ENCODE peak calls at places on chromosomes 4 and X, in eight cellular contexts. One of them, this sample, is unnamed.

GRCh38 chrX:73262991-73263390 is 48.3 kb upstream of the NAP1L2 start:
- DNase-seq in suprapubic skin: no peak
- DNase-seq in heart left ventricle: no peak
- DNase-seq in GM23248: peak
- DNase-seq in brain microvascular endothelial cell: no peak
- DNase-seq in PC-3: peak
- DNase-seq in OCI-LY7: peak
- DNase-seq in sigmoid colon: no peak
- DNase-seq in this sample: no peak

GRCh38 chrX:66638591-66639500 is at the start of gene EDA2R:
- DNase-seq in suprapubic skin: no peak
- DNase-seq in heart left ventricle: no peak
- DNase-seq in GM23248: peak
- DNase-seq in brain microvascular endothelial cell: peak
- DNase-seq in PC-3: no peak
- DNase-seq in OCI-LY7: peak
- DNase-seq in sigmoid colon: no peak
- DNase-seq in this sample: peak

GRCh38 chr4:132818091-132818490 is 331.0 kb upstream of the PCDH10 start:
- DNase-seq in suprapubic skin: no peak
- DNase-seq in heart left ventricle: no peak
- DNase-seq in GM23248: no peak
- DNase-seq in brain microvascular endothelial cell: no peak
- DNase-seq in PC-3: no peak
- DNase-seq in OCI-LY7: no peak
- DNase-seq in sigmoid colon: no peak
- DNase-seq in this sample: no peak

GRCh38 chrX:48573690-48574269 is 504 bp upstream of the RBM3 start:
- DNase-seq in suprapubic skin: no peak
- DNase-seq in heart left ventricle: peak
- DNase-seq in GM23248: no peak
- DNase-seq in brain microvascular endothelial cell: peak
- DNase-seq in PC-3: no peak
- DNase-seq in OCI-LY7: no peak
- DNase-seq in sigmoid colon: peak
- DNase-seq in this sample: peak

GRCh38 chr4:11814758-11815157 is 386.1 kb upstream of the HS3ST1 start:
- DNase-seq in suprapubic skin: no peak
- DNase-seq in heart left ventricle: no peak
- DNase-seq in GM23248: no peak
- DNase-seq in brain microvascular endothelial cell: no peak
- DNase-seq in PC-3: no peak
- DNase-seq in OCI-LY7: no peak
- DNase-seq in sigmoid colon: no peak
- DNase-seq in this sample: no peak

GRCh38 chr4:73068496-73069337 is 799 bp downstream of the COX18 start:
- DNase-seq in suprapubic skin: no peak
- DNase-seq in heart left ventricle: no peak
- DNase-seq in GM23248: peak
- DNase-seq in brain microvascular endothelial cell: peak
- DNase-seq in PC-3: peak
- DNase-seq in OCI-LY7: peak
- DNase-seq in sigmoid colon: no peak
- DNase-seq in this sample: no peak

GRCh38 chrX:7372843-7373525 is 225.0 kb upstream of the PUDP start:
- DNase-seq in suprapubic skin: no peak
- DNase-seq in heart left ventricle: no peak
- DNase-seq in GM23248: peak
- DNase-seq in brain microvascular endothelial cell: peak
- DNase-seq in PC-3: peak
- DNase-seq in OCI-LY7: no peak
- DNase-seq in sigmoid colon: no peak
- DNase-seq in this sample: no peak

GRCh38 chr4:168218663-168219062 is 99.9 kb downstream of the DDX60 start:
- DNase-seq in suprapubic skin: no peak
- DNase-seq in heart left ventricle: no peak
- DNase-seq in GM23248: peak
- DNase-seq in brain microvascular endothelial cell: peak
- DNase-seq in PC-3: peak
- DNase-seq in OCI-LY7: no peak
- DNase-seq in sigmoid colon: no peak
- DNase-seq in this sample: no peak

GRCh38 chrX:44828008-44828605 is 15.7 kb upstream of the DUSP21 start:
- DNase-seq in suprapubic skin: no peak
- DNase-seq in heart left ventricle: no peak
- DNase-seq in GM23248: peak
- DNase-seq in brain microvascular endothelial cell: peak
- DNase-seq in PC-3: peak
- DNase-seq in OCI-LY7: no peak
- DNase-seq in sigmoid colon: no peak
- DNase-seq in this sample: no peak

GRCh38 chr4:140152015-140152703 is 1.8 kb downstream of the MAML3 start:
- DNase-seq in suprapubic skin: peak
- DNase-seq in heart left ventricle: peak
- DNase-seq in GM23248: peak
- DNase-seq in brain microvascular endothelial cell: no peak
- DNase-seq in PC-3: peak
- DNase-seq in OCI-LY7: peak
- DNase-seq in sigmoid colon: peak
- DNase-seq in this sample: peak

GRCh38 chr4:96170198-96170597 is 330.3 kb downstream of the PDHA2 start:
- DNase-seq in suprapubic skin: no peak
- DNase-seq in heart left ventricle: no peak
- DNase-seq in GM23248: no peak
- DNase-seq in brain microvascular endothelial cell: no peak
- DNase-seq in PC-3: no peak
- DNase-seq in OCI-LY7: no peak
- DNase-seq in sigmoid colon: no peak
- DNase-seq in this sample: no peak

GRCh38 chrX:53631156-53631555 is 55.4 kb downstream of the HUWE1 start:
- DNase-seq in suprapubic skin: no peak
- DNase-seq in heart left ventricle: no peak
- DNase-seq in GM23248: no peak
- DNase-seq in brain microvascular endothelial cell: no peak
- DNase-seq in PC-3: no peak
- DNase-seq in OCI-LY7: no peak
- DNase-seq in sigmoid colon: no peak
- DNase-seq in this sample: no peak

GRCh38 chr4:125043453-125043852 is 271.3 kb upstream of the FAT4 start:
- DNase-seq in suprapubic skin: no peak
- DNase-seq in heart left ventricle: no peak
- DNase-seq in GM23248: no peak
- DNase-seq in brain microvascular endothelial cell: no peak
- DNase-seq in PC-3: no peak
- DNase-seq in OCI-LY7: no peak
- DNase-seq in sigmoid colon: no peak
- DNase-seq in this sample: no peak

GRCh38 chr4:100017627-100018310 is 67.7 kb upstream of the H2AZ1 start:
- DNase-seq in suprapubic skin: no peak
- DNase-seq in heart left ventricle: no peak
- DNase-seq in GM23248: no peak
- DNase-seq in brain microvascular endothelial cell: no peak
- DNase-seq in PC-3: peak
- DNase-seq in OCI-LY7: no peak
- DNase-seq in sigmoid colon: no peak
- DNase-seq in this sample: no peak

GRCh38 chr4:32429151-32429550 is 1709.0 kb downstream of the PCDH7 start:
- DNase-seq in suprapubic skin: no peak
- DNase-seq in heart left ventricle: no peak
- DNase-seq in GM23248: no peak
- DNase-seq in brain microvascular endothelial cell: no peak
- DNase-seq in PC-3: no peak
- DNase-seq in OCI-LY7: no peak
- DNase-seq in sigmoid colon: no peak
- DNase-seq in this sample: no peak

GRCh38 chrX:25083661-25084060 is 67.9 kb upstream of the ARX start:
- DNase-seq in suprapubic skin: no peak
- DNase-seq in heart left ventricle: no peak
- DNase-seq in GM23248: peak
- DNase-seq in brain microvascular endothelial cell: no peak
- DNase-seq in PC-3: peak
- DNase-seq in OCI-LY7: no peak
- DNase-seq in sigmoid colon: no peak
- DNase-seq in this sample: no peak

GRCh38 chrX:25873196-25873595 is 264.9 kb upstream of the MAGEB18 start:
- DNase-seq in suprapubic skin: no peak
- DNase-seq in heart left ventricle: no peak
- DNase-seq in GM23248: no peak
- DNase-seq in brain microvascular endothelial cell: no peak
- DNase-seq in PC-3: peak
- DNase-seq in OCI-LY7: no peak
- DNase-seq in sigmoid colon: no peak
- DNase-seq in this sample: no peak

GRCh38 chrX:46837543-46838481 is 969 bp downstream of the RP2 start:
- DNase-seq in suprapubic skin: no peak
- DNase-seq in heart left ventricle: no peak
- DNase-seq in GM23248: peak
- DNase-seq in brain microvascular endothelial cell: no peak
- DNase-seq in PC-3: peak
- DNase-seq in OCI-LY7: peak
- DNase-seq in sigmoid colon: no peak
- DNase-seq in this sample: no peak

GRCh38 chr4:86974481-86975050 is 39.8 kb downstream of the AFF1 start:
- DNase-seq in suprapubic skin: no peak
- DNase-seq in heart left ventricle: no peak
- DNase-seq in GM23248: peak
- DNase-seq in brain microvascular endothelial cell: no peak
- DNase-seq in PC-3: peak
- DNase-seq in OCI-LY7: no peak
- DNase-seq in sigmoid colon: no peak
- DNase-seq in this sample: no peak

GRCh38 chr4:141435446-141436225 is 200.7 kb upstream of the IL15 start:
- DNase-seq in suprapubic skin: no peak
- DNase-seq in heart left ventricle: no peak
- DNase-seq in GM23248: peak
- DNase-seq in brain microvascular endothelial cell: no peak
- DNase-seq in PC-3: peak
- DNase-seq in OCI-LY7: no peak
- DNase-seq in sigmoid colon: no peak
- DNase-seq in this sample: no peak

GRCh38 chr4:69831646-69832325 is 28.2 kb downstream of the SULT1E1 start:
- DNase-seq in suprapubic skin: no peak
- DNase-seq in heart left ventricle: peak
- DNase-seq in GM23248: no peak
- DNase-seq in brain microvascular endothelial cell: no peak
- DNase-seq in PC-3: no peak
- DNase-seq in OCI-LY7: no peak
- DNase-seq in sigmoid colon: no peak
- DNase-seq in this sample: peak
- H3K27ac ChIP-seq in suprapubic skin: no peak
- H3K27ac ChIP-seq in heart left ventricle: no peak
- H3K27ac ChIP-seq in GM23248: no peak
- H3K27ac ChIP-seq in brain microvascular endothelial cell: no peak
- H3K27ac ChIP-seq in PC-3: no peak
- H3K27ac ChIP-seq in OCI-LY7: no peak
- H3K27ac ChIP-seq in sigmoid colon: no peak
- H3K27ac ChIP-seq in this sample: no peak

DNA sequence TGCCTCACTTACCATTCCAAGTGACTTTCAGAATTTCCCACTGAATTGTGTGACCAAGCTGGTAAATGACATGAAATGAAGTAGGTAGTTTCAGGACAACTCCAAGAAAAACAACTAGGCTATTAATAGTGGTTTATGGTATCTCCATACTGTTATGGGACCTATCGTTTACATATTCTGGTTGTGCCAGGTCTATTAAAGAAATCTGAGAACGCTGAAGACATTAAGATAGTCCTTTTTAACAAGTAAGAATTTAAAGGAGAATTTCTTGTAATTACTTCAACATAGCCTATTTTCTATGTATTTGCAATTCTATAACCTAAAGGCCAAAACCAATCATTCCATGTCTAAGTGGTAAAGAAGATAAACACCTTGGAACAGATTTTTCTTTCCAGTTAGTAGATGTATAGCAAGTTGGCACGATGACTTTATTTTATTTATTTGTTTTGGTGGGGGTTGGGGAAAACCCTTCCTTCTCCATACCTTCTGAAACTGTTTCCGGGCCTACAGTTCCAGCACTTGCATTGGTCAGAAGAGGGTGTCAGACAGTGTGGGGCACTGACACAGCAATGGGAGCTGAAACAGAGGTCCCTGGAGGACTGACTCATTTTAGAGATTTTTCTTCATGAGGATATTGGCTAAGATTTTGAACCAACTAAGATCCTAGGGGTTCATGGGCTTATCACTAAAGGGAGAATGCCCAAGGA is 7.6 kb upstream of the DCLK2 start:
- DNase-seq in suprapubic skin: no peak
- DNase-seq in heart left ventricle: no peak
- DNase-seq in GM23248: peak
- DNase-seq in brain microvascular endothelial cell: peak
- DNase-seq in PC-3: no peak
- DNase-seq in OCI-LY7: no peak
- DNase-seq in sigmoid colon: no peak
- DNase-seq in this sample: no peak
- H3K27ac ChIP-seq in suprapubic skin: no peak
- H3K27ac ChIP-seq in heart left ventricle: no peak
- H3K27ac ChIP-seq in GM23248: no peak
- H3K27ac ChIP-seq in brain microvascular endothelial cell: no peak
- H3K27ac ChIP-seq in PC-3: no peak
- H3K27ac ChIP-seq in OCI-LY7: no peak
- H3K27ac ChIP-seq in sigmoid colon: no peak
- H3K27ac ChIP-seq in this sample: no peak

GRCh38 chrX:39507034-39507433 is 590.7 kb downstream of the BCOR start:
- DNase-seq in suprapubic skin: no peak
- DNase-seq in heart left ventricle: no peak
- DNase-seq in GM23248: no peak
- DNase-seq in brain microvascular endothelial cell: no peak
- DNase-seq in PC-3: no peak
- DNase-seq in OCI-LY7: no peak
- DNase-seq in sigmoid colon: no peak
- DNase-seq in this sample: no peak
- H3K27ac ChIP-seq in suprapubic skin: no peak
- H3K27ac ChIP-seq in heart left ventricle: no peak
- H3K27ac ChIP-seq in GM23248: no peak
- H3K27ac ChIP-seq in brain microvascular endothelial cell: no peak
- H3K27ac ChIP-seq in PC-3: no peak
- H3K27ac ChIP-seq in OCI-LY7: no peak
- H3K27ac ChIP-seq in sigmoid colon: no peak
- H3K27ac ChIP-seq in this sample: peak

DNA sequence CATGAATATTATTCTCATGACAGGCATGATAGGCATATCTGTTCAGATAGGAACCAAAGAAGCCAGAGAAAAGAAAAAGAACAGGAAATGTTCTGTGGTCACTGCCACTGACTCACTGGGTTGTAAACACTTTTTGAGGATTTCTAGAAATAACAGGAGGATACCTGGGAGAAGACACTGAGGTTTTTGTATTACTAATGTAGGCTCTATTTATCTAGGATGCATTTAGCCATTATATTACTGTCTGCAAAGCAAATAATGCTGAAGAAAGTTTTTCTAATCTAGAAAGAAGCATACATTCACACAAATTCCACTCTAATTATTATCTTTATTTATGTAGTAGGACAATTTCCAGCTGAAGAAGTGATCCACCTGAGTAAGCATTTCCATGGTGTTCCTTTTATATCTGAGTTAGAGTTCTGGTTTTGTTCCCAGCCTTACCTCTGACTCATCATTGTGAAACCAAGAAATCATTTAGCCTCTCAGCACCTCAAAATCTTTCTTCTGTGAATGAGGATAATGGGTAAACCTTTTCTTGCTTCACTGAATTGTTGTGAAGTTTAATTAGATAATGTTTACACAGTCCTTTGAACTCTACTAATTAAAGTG is 40.2 kb upstream of the EPGN start:
- DNase-seq in suprapubic skin: no peak
- DNase-seq in heart left ventricle: no peak
- DNase-seq in GM23248: peak
- DNase-seq in brain microvascular endothelial cell: peak
- DNase-seq in PC-3: peak
- DNase-seq in OCI-LY7: no peak
- DNase-seq in sigmoid colon: no peak
- DNase-seq in this sample: no peak
- H3K27ac ChIP-seq in suprapubic skin: no peak
- H3K27ac ChIP-seq in heart left ventricle: no peak
- H3K27ac ChIP-seq in GM23248: peak
- H3K27ac ChIP-seq in brain microvascular endothelial cell: peak
- H3K27ac ChIP-seq in PC-3: peak
- H3K27ac ChIP-seq in OCI-LY7: no peak
- H3K27ac ChIP-seq in sigmoid colon: no peak
- H3K27ac ChIP-seq in this sample: no peak